ENCODE peak calls at places on chromosomes 11 and 22, in four cellular contexts. X is sigmoid colon, I is pulmonary artery endothelial cell, G is AG04450. J is an unnamed sample.

GRCh38 chr11:2301631-2302272 is at the start of the genes C11orf21 and TSPAN32:
- DNase-seq in G (no peak), I (no peak), X (no peak), J (peak)

GRCh38 chr22:41425704-41426365 is 20.8 kb downstream of the TOB2 start:
- DNase-seq in G (no peak), X (no peak), I (no peak), J (no peak)

GRCh38 chr11:110613526-110613925 is 98.7 kb downstream of the ARHGAP20 start:
- DNase-seq in G (no peak), I (no peak), X (no peak), J (no peak)

GRCh38 chr11:130212431-130212961 is 52.9 kb downstream of the ST14 start:
- DNase-seq in I (no peak), G (no peak), X (peak), J (peak)

GRCh38 chr11:68106165-68106940 is 14.8 kb downstream of the CHKA start:
- DNase-seq in X (peak), G (no peak), I (no peak), J (no peak)

GRCh38 chr11:1714908-1715885 is 18.2 kb downstream of the KRTAP5-6 start:
- DNase-seq in I (no peak), G (no peak), X (no peak), J (no peak)

GRCh38 chr11:48116437-48116836 is 100.2 kb upstream of the OR4B1 start:
- DNase-seq in X (no peak), G (no peak), I (no peak), J (no peak)

GRCh38 chr11:63998558-63999348 is 12.5 kb downstream of the OTUB1 start:
- DNase-seq in I (no peak), G (no peak), X (no peak), J (no peak)

GRCh38 chr11:3104051-3104714 is 47.0 kb upstream of the CARS1 start:
- DNase-seq in G (no peak), X (peak), I (no peak), J (peak)

GRCh38 chr22:19852177-19852781 is 2.4 kb downstream of the GNB1L start:
- DNase-seq in X (peak), I (no peak), G (no peak), J (no peak)

GRCh38 chr11:46331653-46331984 is 15.6 kb upstream of the DGKZ start:
- DNase-seq in G (no peak), X (no peak), I (no peak), J (no peak)

GRCh38 chr11:20112291-20113146 is 47.8 kb downstream of the DBX1 start:
- DNase-seq in G (peak), I (peak), X (peak), J (peak)

GRCh38 chr11:111718436-111719325 is 47.5 kb downstream of the PPP2R1B start:
- DNase-seq in X (peak), G (no peak), I (no peak), J (no peak)

GRCh38 chr11:116808262-116809175 is 14.6 kb downstream of the APOA4 start:
- DNase-seq in I (no peak), G (no peak), X (peak), J (peak)